ENCODE peak calls at places on chromosomes 6 and 20, in ten cellular contexts. K is GM23338, E is astrocyte of the cerebellum, N is hepatocyte, G is right atrium auricular region, W is lower lobe of right lung, R is RWPE1, C is epithelial cell of esophagus, I is AG04449, O is GM13976. V is an unnamed sample.

GRCh38 chr6:195861-196360 is 96.4 kb upstream of the DUSP22 start:
- DNase-seq in K (no peak), E (no peak), N (peak), G (peak), W (peak), R (no peak), C (no peak), I (no peak), O (no peak), V (no peak)

GRCh38 chr6:98871057-98871456 is 36.7 kb downstream of the POU3F2 start:
- DNase-seq in K (no peak), E (peak), N (no peak), G (no peak), W (no peak), R (peak), C (peak), I (no peak), O (no peak), V (peak)

GRCh38 chr6:164507197-164507957 is 802.0 kb downstream of the C6orf118 start:
- DNase-seq in K (peak), E (no peak), N (no peak), G (no peak), W (no peak), R (no peak), C (no peak), I (no peak), O (peak), V (no peak)

GRCh38 chr6:44665143-44665542 is 277.6 kb downstream of the CDC5L start:
- DNase-seq in K (no peak), E (no peak), N (no peak), G (no peak), W (no peak), R (no peak), C (no peak), I (no peak), O (no peak), V (no peak)

GRCh38 chr6:75563032-75563431 is 38.6 kb upstream of the SENP6 start:
- DNase-seq in K (peak), E (no peak), N (peak), G (no peak), W (no peak), R (no peak), C (peak), I (no peak), O (peak), V (peak)

GRCh38 chr6:136526196-136526930 is 23.9 kb downstream of the MAP7 start:
- DNase-seq in K (peak), E (peak), N (peak), G (peak), W (peak), R (no peak), C (peak), I (no peak), O (peak), V (peak)

GRCh38 chr6:121305957-121306607 is 28.2 kb downstream of the TBC1D32 start:
- DNase-seq in K (peak), E (peak), N (peak), G (no peak), W (no peak), R (peak), C (peak), I (no peak), O (peak), V (peak)

GRCh38 chr20:22949710-22950109 is 85.4 kb upstream of the SSTR4 start:
- DNase-seq in K (no peak), E (no peak), N (no peak), G (no peak), W (no peak), R (no peak), C (peak), I (no peak), O (no peak), V (no peak)

GRCh38 chr6:41428995-41429417 is 93.6 kb downstream of the NCR2 start:
- DNase-seq in K (peak), E (no peak), N (peak), G (peak), W (peak), R (no peak), C (no peak), I (no peak), O (no peak), V (peak)

GRCh38 chr6:149211046-149211571 is 106.4 kb upstream of the TAB2 start:
- DNase-seq in K (no peak), E (no peak), N (no peak), G (no peak), W (no peak), R (no peak), C (peak), I (no peak), O (peak), V (peak)

GRCh38 chr6:1636971-1637871 is 27.5 kb downstream of the FOXC1 start:
- DNase-seq in K (no peak), E (no peak), N (no peak), G (no peak), W (no peak), R (peak), C (peak), I (no peak), O (no peak), V (no peak)

GRCh38 chr6:39083111-39083702 is 31.8 kb downstream of the SAYSD1 start:
- DNase-seq in K (no peak), E (no peak), N (no peak), G (no peak), W (no peak), R (no peak), C (no peak), I (no peak), O (peak), V (no peak)

GRCh38 chr6:130838971-130839370 is 11.8 kb downstream of the SMLR1 start:
- DNase-seq in K (no peak), E (no peak), N (no peak), G (no peak), W (no peak), R (no peak), C (no peak), I (no peak), O (no peak), V (no peak)

GRCh38 chr20:2330090-2330695 is 34.4 kb downstream of the TGM3 start:
- DNase-seq in K (no peak), E (no peak), N (peak), G (no peak), W (no peak), R (no peak), C (no peak), I (no peak), O (no peak), V (no peak)

GRCh38 chr6:42241915-42242314 is 24.3 kb upstream of the MRPS10 start:
- DNase-seq in K (peak), E (no peak), N (no peak), G (no peak), W (no peak), R (no peak), C (no peak), I (no peak), O (no peak), V (no peak)

GRCh38 chr6:20610636-20611200 is 76.5 kb downstream of the CDKAL1 start:
- DNase-seq in K (no peak), E (no peak), N (no peak), G (no peak), W (no peak), R (no peak), C (peak), I (no peak), O (no peak), V (no peak)

GRCh38 chr6:52310932-52311331 is 26.4 kb upstream of the MCM3 start:
- DNase-seq in K (no peak), E (no peak), N (no peak), G (no peak), W (no peak), R (no peak), C (no peak), I (no peak), O (no peak), V (no peak)

GRCh38 chr20:52200870-52201269 is 9.3 kb upstream of the ZFP64 start:
- DNase-seq in K (no peak), E (no peak), N (no peak), G (peak), W (no peak), R (no peak), C (peak), I (no peak), O (no peak), V (no peak)

GRCh38 chr6:83294676-83295075 is 101.5 kb downstream of the RWDD2A start:
- DNase-seq in K (no peak), E (no peak), N (no peak), G (no peak), W (no peak), R (no peak), C (no peak), I (no peak), O (no peak), V (no peak)

GRCh38 chr6:102619585-102619984 is 1226.1 kb downstream of the GRIK2 start:
- DNase-seq in K (peak), E (peak), N (peak), G (no peak), W (no peak), R (peak), C (peak), I (no peak), O (no peak), V (no peak)

GRCh38 chr6:52019851-52020250 is 67.6 kb downstream of the PKHD1 start:
- DNase-seq in K (no peak), E (no peak), N (no peak), G (no peak), W (no peak), R (no peak), C (no peak), I (no peak), O (no peak), V (no peak)

GRCh38 chr6:129593233-129593564 is 116.8 kb downstream of the ARHGAP18 start:
- DNase-seq in K (no peak), E (no peak), N (no peak), G (no peak), W (no peak), R (no peak), C (no peak), I (no peak), O (no peak), V (peak)

GRCh38 chr6:8243462-8243861 is 141.1 kb upstream of the EEF1E1 start:
- DNase-seq in K (no peak), E (no peak), N (peak), G (no peak), W (no peak), R (no peak), C (peak), I (no peak), O (no peak), V (no peak)

GRCh38 chr6:65126667-65127066 is 580.4 kb downstream of the EYS start:
- DNase-seq in K (no peak), E (no peak), N (no peak), G (no peak), W (no peak), R (no peak), C (no peak), I (no peak), O (no peak), V (no peak)

GRCh38 chr20:20413801-20414200 is 45.9 kb downstream of the INSM1 start:
- DNase-seq in K (no peak), E (no peak), N (no peak), G (no peak), W (no peak), R (no peak), C (no peak), I (no peak), O (no peak), V (no peak)

GRCh38 chr6:32371204-32371603 is 499 bp downstream of the TSBP1 start:
- DNase-seq in K (no peak), E (no peak), N (no peak), G (no peak), W (no peak), R (no peak), C (no peak), I (no peak), O (no peak), V (no peak)

GRCh38 chr6:82875573-82876185 is 190.0 kb downstream of the UBE3D start:
- DNase-seq in K (no peak), E (peak), N (no peak), G (no peak), W (no peak), R (peak), C (peak), I (no peak), O (no peak), V (peak)

GRCh38 chr6:30349411-30350177 is 4.6 kb downstream of the RPP21 start:
- DNase-seq in K (no peak), E (no peak), N (no peak), G (no peak), W (no peak), R (no peak), C (no peak), I (no peak), O (peak), V (no peak)

GRCh38 chr6:64383277-64383676 is 747.7 kb downstream of the PHF3 start:
- DNase-seq in K (no peak), E (no peak), N (no peak), G (no peak), W (no peak), R (no peak), C (peak), I (no peak), O (no peak), V (no peak)

GRCh38 chr20:25078662-25079061 is 3.3 kb downstream of the VSX1 start:
- DNase-seq in K (no peak), E (no peak), N (no peak), G (no peak), W (no peak), R (no peak), C (no peak), I (no peak), O (no peak), V (no peak)

GRCh38 chr6:68901044-68901443 is 266.0 kb downstream of the ADGRB3 start:
- DNase-seq in K (no peak), E (no peak), N (no peak), G (no peak), W (no peak), R (no peak), C (no peak), I (no peak), O (no peak), V (no peak)

GRCh38 chr6:75331134-75331533 is 46.5 kb upstream of the TMEM30A start:
- DNase-seq in K (no peak), E (peak), N (no peak), G (no peak), W (no peak), R (no peak), C (peak), I (no peak), O (no peak), V (peak)

GRCh38 chr20:35307666-35308653 is 15.7 kb upstream of the FAM83C start:
- DNase-seq in K (no peak), E (peak), N (no peak), G (no peak), W (no peak), R (peak), C (peak), I (no peak), O (no peak), V (peak)

GRCh38 chr20:9028419-9028818 is 40.5 kb upstream of the PLCB4 start:
- DNase-seq in K (no peak), E (no peak), N (no peak), G (no peak), W (no peak), R (no peak), C (no peak), I (no peak), O (no peak), V (no peak)

GRCh38 chr6:156778615-156779205 is 1.5 kb downstream of the ARID1B start:
- DNase-seq in K (peak), E (no peak), N (peak), G (no peak), W (peak), R (no peak), C (peak), I (no peak), O (peak), V (peak)

GRCh38 chr6:167933847-167934246 is 63.6 kb upstream of the KIF25 start:
- DNase-seq in K (no peak), E (no peak), N (no peak), G (no peak), W (no peak), R (no peak), C (no peak), I (no peak), O (no peak), V (no peak)

GRCh38 chr6:134240664-134241431 is 77.1 kb downstream of the SGK1 start:
- DNase-seq in K (no peak), E (no peak), N (no peak), G (peak), W (peak), R (peak), C (peak), I (no peak), O (no peak), V (no peak)

GRCh38 chr6:121627761-121628160 is 192.3 kb downstream of the GJA1 start:
- DNase-seq in K (no peak), E (no peak), N (peak), G (no peak), W (no peak), R (peak), C (peak), I (no peak), O (no peak), V (no peak)

GRCh38 chr20:45944965-45945677 is 10.6 kb downstream of the PCIF1 start:
- DNase-seq in K (peak), E (no peak), N (no peak), G (no peak), W (no peak), R (no peak), C (no peak), I (no peak), O (no peak), V (no peak)
- TF ChIP-seq CTCF in K (no peak), E (peak), N (no peak), G (no peak), W (no peak), R (no peak), C (peak), I (no peak), O (no peak), V (peak)

GRCh38 chr6:26581164-26581915 is 15.4 kb upstream of the ABT1 start:
- DNase-seq in K (no peak), E (no peak), N (no peak), G (no peak), W (no peak), R (no peak), C (no peak), I (no peak), O (no peak), V (no peak)
- TF ChIP-seq CTCF in K (no peak), E (no peak), N (no peak), G (no peak), W (no peak), R (no peak), C (no peak), I (no peak), O (no peak), V (no peak)

GRCh38 chr20:45307076-45307645 is 521 bp downstream of the RBPJL start:
- DNase-seq in K (peak), E (no peak), N (no peak), G (no peak), W (no peak), R (no peak), C (no peak), I (no peak), O (no peak), V (no peak)

GRCh38 chr20:45306431-45306982 is at the start of gene RBPJL:
- DNase-seq in K (peak), E (no peak), N (no peak), G (no peak), W (no peak), R (peak), C (no peak), I (no peak), O (peak), V (no peak)

GRCh38 chr20:45303586-45304463 is 2.8 kb upstream of the RBPJL start:
- DNase-seq in K (no peak), E (no peak), N (no peak), G (no peak), W (no peak), R (no peak), C (no peak), I (no peak), O (no peak), V (no peak)

GRCh38 chr20:45304464-45304999 is 2.1 kb upstream of the RBPJL start:
- DNase-seq in K (no peak), E (no peak), N (no peak), G (no peak), W (no peak), R (no peak), C (no peak), I (no peak), O (no peak), V (no peak)

GRCh38 chr20:45305262-45305661 is 1.4 kb upstream of the RBPJL start:
- DNase-seq in K (peak), E (no peak), N (no peak), G (no peak), W (no peak), R (no peak), C (no peak), I (no peak), O (no peak), V (no peak)
- TF ChIP-seq CTCF in K (no peak), E (no peak), N (no peak), G (no peak), W (no peak), R (no peak), C (peak), I (no peak), O (no peak), V (no peak)

GRCh38 chr20:62236674-62236996 is 1.7 kb upstream of the OSBPL2 start:
- DNase-seq in K (peak), E (no peak), N (peak), G (no peak), W (no peak), R (no peak), C (no peak), I (no peak), O (no peak), V (no peak)
- TF ChIP-seq CTCF in K (no peak), E (no peak), N (no peak), G (no peak), W (no peak), R (no peak), C (no peak), I (no peak), O (no peak), V (no peak)